ENCODE peak calls at places on chromosomes 1 and 21, in six cellular contexts. L is NCI-H460; H is retinal pigment epithelial cell; U is stimulated activated CD4-positive, alpha-beta T cell treated with anti-CD3 and anti-CD28 coated beads, Interleukin-1b, Interleukin-23, amount 100 ng/mL, for 4 hours; Z is C1 segment of cervical spinal cord; G is AG08395. R is an unnamed sample.

GRCh38 chr21:37365657-37366487 is 701 bp upstream of the DYRK1A start:
- DNase-seq in L (peak; percentile 47), H (no peak), U (no peak), Z (peak; percentile 85), G (peak; percentile 54), R (peak; percentile 41)

GRCh38 chr1:41613646-41614592 is 129.4 kb upstream of the EDN2 start:
- DNase-seq in L (no peak), H (no peak), U (no peak), Z (no peak), G (no peak), R (no peak)

GRCh38 chr21:45405271-45405818 is 380 bp downstream of the COL18A1 start:
- DNase-seq in L (no peak), H (no peak), U (no peak), Z (no peak), G (peak; percentile 70), R (no peak)

GRCh38 chr1:199298825-199299224 is 660.0 kb downstream of the PTPRC start:
- DNase-seq in L (no peak), H (no peak), U (no peak), Z (no peak), G (no peak), R (no peak)

GRCh38 chr1:230231739-230232075 is 164.7 kb downstream of the GALNT2 start:
- DNase-seq in L (no peak), H (no peak), U (no peak), Z (no peak), G (no peak), R (no peak)

GRCh38 chr1:51518730-51519047 is 377 bp downstream of the EPS15 start:
- DNase-seq in L (no peak), H (no peak), U (no peak), Z (no peak), G (peak; percentile 13), R (no peak)

GRCh38 chr1:112714313-112715263 is 544 bp downstream of the PPM1J start:
- DNase-seq in L (no peak), H (no peak), U (no peak), Z (peak; percentile 40), G (no peak), R (no peak)

GRCh38 chr1:244705268-244706234 is 52.6 kb downstream of the DESI2 start:
- DNase-seq in L (no peak), H (no peak), U (no peak), Z (no peak), G (no peak), R (no peak)

GRCh38 chr1:238681021-238681420 is 705.3 kb upstream of the CHRM3 start:
- DNase-seq in L (no peak), H (no peak), U (no peak), Z (no peak), G (no peak), R (no peak)

GRCh38 chr1:6922096-6922931 is 137.1 kb downstream of the CAMTA1 start:
- DNase-seq in L (no peak), H (peak; percentile 77), U (no peak), Z (peak; percentile 17), G (peak; percentile 70), R (no peak)

GRCh38 chr1:239719642-239720258 is 333.4 kb downstream of the CHRM3 start:
- DNase-seq in L (no peak), H (no peak), U (peak; percentile 21), Z (no peak), G (no peak), R (no peak)

GRCh38 chr1:24929876-24930702 is at the start of gene RUNX3:
- DNase-seq in L (no peak), H (no peak), U (peak; percentile 86), Z (peak; percentile 7), G (peak; percentile 96), R (no peak)

GRCh38 chr1:186483561-186483960 is 22.6 kb upstream of the PDC start:
- DNase-seq in L (no peak), H (no peak), U (no peak), Z (no peak), G (no peak), R (no peak)

GRCh38 chr1:79128726-79129125 is 122.2 kb upstream of the ADGRL4 start:
- DNase-seq in L (peak; percentile 30), H (peak; percentile 24), U (no peak), Z (no peak), G (peak; percentile 70), R (peak; percentile 12)

GRCh38 chr1:207454046-207454964 is at the start of gene CR2:
- DNase-seq in L (no peak), H (peak; percentile 2), U (peak; percentile 18), Z (no peak), G (no peak), R (no peak)

GRCh38 chr1:6777813-6778212 is 7.4 kb upstream of the CAMTA1 start:
- DNase-seq in L (no peak), H (no peak), U (no peak), Z (no peak), G (no peak), R (no peak)

GRCh38 chr1:187987236-187987776 is 1158.6 kb downstream of the PLA2G4A start:
- DNase-seq in L (no peak), H (no peak), U (no peak), Z (no peak), G (no peak), R (no peak)

GRCh38 chr1:34631126-34631525 is 123.7 kb upstream of the GJB5 start:
- DNase-seq in L (no peak), H (no peak), U (no peak), Z (no peak), G (no peak), R (no peak)

GRCh38 chr1:114428083-114428754 is 82.8 kb downstream of the TRIM33 start:
- DNase-seq in L (peak; percentile 2), H (no peak), U (no peak), Z (no peak), G (peak; percentile 20), R (no peak)

GRCh38 chr1:189764391-189765320 is 713.0 kb downstream of the BRINP3 start:
- DNase-seq in L (no peak), H (no peak), U (no peak), Z (no peak), G (no peak), R (no peak)

GRCh38 chr1:218273757-218274505 is 11.2 kb upstream of the RRP15 start:
- DNase-seq in L (no peak), H (no peak), U (no peak), Z (no peak), G (no peak), R (no peak)

R was measured in occipital lobe.